ENCODE peak calls at places on chromosomes 16 and 17, in nine cellular contexts. One of them, this sample, is unnamed.

GRCh38 chr17:83144421-83145357 is 65.3 kb downstream of the METRNL start:
- DNase-seq in Panc1: no peak
- DNase-seq in kidney: peak
- DNase-seq in neural progenitor cell: no peak
- DNase-seq in stomach: no peak
- DNase-seq in BE2C: peak
- DNase-seq in omental fat pad: no peak
- DNase-seq in epithelial cell of esophagus: no peak
- DNase-seq in nephron progenitor cell: no peak
- DNase-seq in this sample: no peak

GRCh38 chr16:8935989-8936388 is 27.7 kb downstream of the USP7 start:
- DNase-seq in nephron progenitor cell: no peak
- DNase-seq in kidney: no peak
- DNase-seq in BE2C: no peak
- DNase-seq in neural progenitor cell: peak
- DNase-seq in epithelial cell of esophagus: no peak
- DNase-seq in omental fat pad: no peak
- DNase-seq in stomach: no peak
- DNase-seq in Panc1: no peak
- DNase-seq in this sample: no peak

GRCh38 chr17:39939588-39940419 is 12.3 kb downstream of the LRRC3C start:
- DNase-seq in stomach: no peak
- DNase-seq in nephron progenitor cell: no peak
- DNase-seq in Panc1: no peak
- DNase-seq in neural progenitor cell: peak
- DNase-seq in BE2C: peak
- DNase-seq in epithelial cell of esophagus: peak
- DNase-seq in kidney: no peak
- DNase-seq in omental fat pad: no peak
- DNase-seq in this sample: no peak

GRCh38 chr16:72072514-72073342 is 9.7 kb downstream of the HPR start:
- DNase-seq in stomach: no peak
- DNase-seq in Panc1: no peak
- DNase-seq in BE2C: no peak
- DNase-seq in neural progenitor cell: peak
- DNase-seq in kidney: no peak
- DNase-seq in omental fat pad: no peak
- DNase-seq in epithelial cell of esophagus: no peak
- DNase-seq in nephron progenitor cell: no peak
- DNase-seq in this sample: no peak

GRCh38 chr17:81371910-81372760 is 23.1 kb upstream of the BAHCC1 start:
- DNase-seq in omental fat pad: no peak
- DNase-seq in kidney: peak
- DNase-seq in epithelial cell of esophagus: no peak
- DNase-seq in stomach: no peak
- DNase-seq in Panc1: no peak
- DNase-seq in neural progenitor cell: peak
- DNase-seq in BE2C: peak
- DNase-seq in nephron progenitor cell: peak
- DNase-seq in this sample: no peak

GRCh38 chr17:72561266-72561665 is 440.4 kb downstream of the SOX9 start:
- DNase-seq in Panc1: no peak
- DNase-seq in stomach: no peak
- DNase-seq in kidney: no peak
- DNase-seq in epithelial cell of esophagus: no peak
- DNase-seq in neural progenitor cell: no peak
- DNase-seq in BE2C: no peak
- DNase-seq in omental fat pad: no peak
- DNase-seq in nephron progenitor cell: no peak
- DNase-seq in this sample: no peak

GRCh38 chr16:68128577-68129305 is 43.6 kb downstream of the NFATC3 start:
- DNase-seq in nephron progenitor cell: no peak
- DNase-seq in stomach: no peak
- DNase-seq in Panc1: no peak
- DNase-seq in epithelial cell of esophagus: peak
- DNase-seq in neural progenitor cell: no peak
- DNase-seq in omental fat pad: no peak
- DNase-seq in BE2C: no peak
- DNase-seq in kidney: no peak
- DNase-seq in this sample: no peak

GRCh38 chr16:6027733-6028132 is 930.1 kb upstream of the EEF2KMT start:
- DNase-seq in omental fat pad: no peak
- DNase-seq in Panc1: no peak
- DNase-seq in epithelial cell of esophagus: no peak
- DNase-seq in stomach: no peak
- DNase-seq in BE2C: no peak
- DNase-seq in kidney: no peak
- DNase-seq in nephron progenitor cell: no peak
- DNase-seq in neural progenitor cell: no peak
- DNase-seq in this sample: no peak

GRCh38 chr16:57360321-57360935 is 1.8 kb downstream of the CCL22 start:
- DNase-seq in neural progenitor cell: no peak
- DNase-seq in epithelial cell of esophagus: no peak
- DNase-seq in stomach: no peak
- DNase-seq in Panc1: no peak
- DNase-seq in nephron progenitor cell: no peak
- DNase-seq in BE2C: no peak
- DNase-seq in omental fat pad: no peak
- DNase-seq in kidney: peak
- DNase-seq in this sample: no peak

GRCh38 chr16:70433456-70434103 is 5.3 kb downstream of the ST3GAL2 start:
- DNase-seq in epithelial cell of esophagus: peak
- DNase-seq in stomach: no peak
- DNase-seq in Panc1: no peak
- DNase-seq in omental fat pad: no peak
- DNase-seq in kidney: peak
- DNase-seq in neural progenitor cell: no peak
- DNase-seq in nephron progenitor cell: no peak
- DNase-seq in BE2C: peak
- DNase-seq in this sample: no peak

GRCh38 chr17:78789663-78790181 is 7.6 kb upstream of the CYTH1 start:
- DNase-seq in epithelial cell of esophagus: no peak
- DNase-seq in kidney: peak
- DNase-seq in stomach: peak
- DNase-seq in nephron progenitor cell: no peak
- DNase-seq in omental fat pad: no peak
- DNase-seq in Panc1: no peak
- DNase-seq in neural progenitor cell: no peak
- DNase-seq in BE2C: no peak
- DNase-seq in this sample: no peak

GRCh38 chr16:68235882-68236803 is at the start of gene ESRP2:
- DNase-seq in stomach: peak
- DNase-seq in epithelial cell of esophagus: peak
- DNase-seq in BE2C: no peak
- DNase-seq in nephron progenitor cell: peak
- DNase-seq in omental fat pad: no peak
- DNase-seq in neural progenitor cell: peak
- DNase-seq in kidney: peak
- DNase-seq in Panc1: no peak
- DNase-seq in this sample: peak

GRCh38 chr16:793414-793813 is 5.0 kb downstream of the CHTF18 start:
- DNase-seq in kidney: no peak
- DNase-seq in omental fat pad: no peak
- DNase-seq in Panc1: no peak
- DNase-seq in stomach: no peak
- DNase-seq in nephron progenitor cell: no peak
- DNase-seq in epithelial cell of esophagus: no peak
- DNase-seq in BE2C: no peak
- DNase-seq in neural progenitor cell: no peak
- DNase-seq in this sample: no peak

GRCh38 chr17:82080048-82080788 is 14.6 kb upstream of the DUS1L start:
- DNase-seq in neural progenitor cell: no peak
- DNase-seq in Panc1: no peak
- DNase-seq in omental fat pad: no peak
- DNase-seq in nephron progenitor cell: no peak
- DNase-seq in kidney: no peak
- DNase-seq in epithelial cell of esophagus: no peak
- DNase-seq in BE2C: no peak
- DNase-seq in stomach: no peak
- DNase-seq in this sample: no peak

GRCh38 chr17:76341301-76341700 is 12.4 kb downstream of the PRPSAP1 start:
- DNase-seq in epithelial cell of esophagus: no peak
- DNase-seq in Panc1: no peak
- DNase-seq in neural progenitor cell: no peak
- DNase-seq in omental fat pad: no peak
- DNase-seq in nephron progenitor cell: no peak
- DNase-seq in kidney: no peak
- DNase-seq in BE2C: no peak
- DNase-seq in stomach: no peak
- DNase-seq in this sample: no peak

GRCh38 chr17:39227364-39227919 is 1.7 kb upstream of the STAC2 start:
- DNase-seq in kidney: no peak
- DNase-seq in BE2C: no peak
- DNase-seq in omental fat pad: no peak
- DNase-seq in nephron progenitor cell: no peak
- DNase-seq in epithelial cell of esophagus: no peak
- DNase-seq in neural progenitor cell: no peak
- DNase-seq in Panc1: no peak
- DNase-seq in stomach: no peak
- DNase-seq in this sample: no peak

GRCh38 chr16:18932243-18932997 is 6.2 kb upstream of the SMG1 start:
- DNase-seq in Panc1: no peak
- DNase-seq in BE2C: no peak
- DNase-seq in epithelial cell of esophagus: no peak
- DNase-seq in omental fat pad: no peak
- DNase-seq in stomach: no peak
- DNase-seq in neural progenitor cell: peak
- DNase-seq in nephron progenitor cell: no peak
- DNase-seq in kidney: no peak
- DNase-seq in this sample: no peak

DNA sequence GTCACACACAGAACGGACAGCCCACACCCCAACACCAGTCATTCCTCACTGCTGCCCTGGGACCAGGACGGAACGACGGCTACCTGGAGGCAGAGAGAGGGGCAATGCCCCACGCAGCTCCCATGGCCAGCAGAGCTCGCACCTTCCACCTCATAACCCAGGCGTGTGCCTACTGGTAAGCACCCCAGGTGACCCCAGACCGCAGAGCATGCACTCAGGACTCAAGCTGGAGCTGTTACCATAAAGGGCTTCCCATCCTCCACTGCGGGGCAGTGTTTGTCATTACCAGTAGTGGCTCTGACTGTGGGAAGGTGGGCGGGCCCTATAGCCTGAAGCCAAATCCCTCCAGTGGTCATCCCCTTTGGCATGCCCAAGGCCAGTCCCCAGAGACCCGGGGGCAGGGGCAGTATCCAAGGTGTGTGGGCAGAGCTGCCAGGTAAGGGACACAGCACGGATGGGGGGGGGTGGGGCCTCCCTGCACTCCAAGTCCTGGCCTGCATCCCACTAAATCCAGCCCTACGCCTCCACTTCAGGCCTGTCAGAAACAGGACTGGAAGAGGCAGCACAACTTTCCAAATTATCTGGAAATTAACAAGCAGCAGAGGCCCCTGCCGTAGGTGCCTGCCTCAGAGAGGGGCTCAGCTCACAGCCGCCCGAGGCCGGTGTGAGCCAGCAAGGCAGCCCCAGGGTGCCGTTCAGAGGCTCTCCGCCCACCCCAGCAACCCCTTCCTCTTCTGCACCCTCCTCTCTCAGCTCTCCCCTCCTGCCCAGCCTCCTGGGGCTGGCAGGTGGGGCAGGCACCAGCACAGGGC is 4.8 kb upstream of the BCAR1 start:
- DNase-seq in neural progenitor cell: no peak
- DNase-seq in omental fat pad: no peak
- DNase-seq in epithelial cell of esophagus: no peak
- DNase-seq in BE2C: no peak
- DNase-seq in kidney: peak
- DNase-seq in Panc1: no peak
- DNase-seq in nephron progenitor cell: no peak
- DNase-seq in stomach: peak
- DNase-seq in this sample: no peak
- TF ChIP-seq CTCF in neural progenitor cell: no peak
- TF ChIP-seq CTCF in omental fat pad: no peak
- TF ChIP-seq CTCF in epithelial cell of esophagus: no peak
- TF ChIP-seq CTCF in BE2C: no peak
- TF ChIP-seq CTCF in kidney: no peak
- TF ChIP-seq CTCF in Panc1: no peak
- TF ChIP-seq CTCF in nephron progenitor cell: no peak
- TF ChIP-seq CTCF in stomach: no peak
- TF ChIP-seq CTCF in this sample: no peak

DNA sequence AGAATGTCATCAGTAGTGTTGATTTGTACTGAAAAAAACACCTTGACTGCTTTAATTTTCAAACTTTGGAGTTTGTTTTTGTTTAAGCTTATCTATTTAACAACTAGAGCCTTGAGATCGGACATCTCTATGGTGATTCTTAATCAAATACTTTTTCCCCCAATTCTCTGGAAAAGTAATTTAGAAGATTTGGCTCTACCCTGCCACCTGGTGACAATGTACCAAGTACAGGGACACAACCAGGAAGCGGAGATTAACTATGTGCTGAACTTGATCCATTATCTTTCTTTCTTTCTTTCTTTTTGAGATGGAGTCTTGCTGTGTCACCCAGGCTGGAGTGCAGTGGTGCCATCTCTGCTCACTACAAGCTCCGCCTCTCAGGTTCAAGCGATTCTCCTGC is 30.8 kb downstream of the USP43 start:
- DNase-seq in kidney: no peak
- DNase-seq in neural progenitor cell: no peak
- DNase-seq in Panc1: no peak
- DNase-seq in stomach: no peak
- DNase-seq in epithelial cell of esophagus: peak
- DNase-seq in nephron progenitor cell: no peak
- DNase-seq in BE2C: no peak
- DNase-seq in omental fat pad: no peak
- DNase-seq in this sample: no peak
- TF ChIP-seq CTCF in kidney: peak
- TF ChIP-seq CTCF in neural progenitor cell: peak
- TF ChIP-seq CTCF in Panc1: peak
- TF ChIP-seq CTCF in stomach: peak
- TF ChIP-seq CTCF in epithelial cell of esophagus: no peak
- TF ChIP-seq CTCF in nephron progenitor cell: no peak
- TF ChIP-seq CTCF in BE2C: no peak
- TF ChIP-seq CTCF in omental fat pad: no peak
- TF ChIP-seq CTCF in this sample: no peak

GRCh38 chr17:58998871-58999270 is 107.8 kb downstream of the TRIM37 start:
- DNase-seq in epithelial cell of esophagus: no peak
- DNase-seq in neural progenitor cell: no peak
- DNase-seq in nephron progenitor cell: no peak
- DNase-seq in Panc1: no peak
- DNase-seq in BE2C: no peak
- DNase-seq in kidney: no peak
- DNase-seq in omental fat pad: no peak
- DNase-seq in stomach: no peak
- DNase-seq in this sample: no peak
- TF ChIP-seq CTCF in epithelial cell of esophagus: no peak
- TF ChIP-seq CTCF in neural progenitor cell: no peak
- TF ChIP-seq CTCF in nephron progenitor cell: no peak
- TF ChIP-seq CTCF in Panc1: no peak
- TF ChIP-seq CTCF in BE2C: no peak
- TF ChIP-seq CTCF in kidney: no peak
- TF ChIP-seq CTCF in omental fat pad: no peak
- TF ChIP-seq CTCF in stomach: no peak
- TF ChIP-seq CTCF in this sample: no peak

GRCh38 chr17:44628234-44629188 is 27.8 kb upstream of the MEIOC start:
- DNase-seq in nephron progenitor cell: peak
- DNase-seq in neural progenitor cell: peak
- DNase-seq in kidney: peak
- DNase-seq in omental fat pad: no peak
- DNase-seq in epithelial cell of esophagus: no peak
- DNase-seq in BE2C: peak
- DNase-seq in stomach: no peak
- DNase-seq in Panc1: no peak
- DNase-seq in this sample: no peak
- TF ChIP-seq CTCF in nephron progenitor cell: no peak
- TF ChIP-seq CTCF in neural progenitor cell: peak
- TF ChIP-seq CTCF in kidney: peak
- TF ChIP-seq CTCF in omental fat pad: no peak
- TF ChIP-seq CTCF in epithelial cell of esophagus: no peak
- TF ChIP-seq CTCF in BE2C: no peak
- TF ChIP-seq CTCF in stomach: no peak
- TF ChIP-seq CTCF in Panc1: no peak
- TF ChIP-seq CTCF in this sample: no peak

This sample was measured in RWPE1.